ENCODE peak calls at places on chromosomes 5 and 9, in four cellular contexts. One of them, this sample, is unnamed.

GRCh38 chr5:160887780-160888179 is 35.8 kb upstream of the ATP10B start:
- DNase-seq in heart right ventricle: no peak
- DNase-seq in foreskin fibroblast: no peak
- DNase-seq in fibroblast of pulmonary artery: no peak
- DNase-seq in this sample: no peak

GRCh38 chr5:147925020-147925419 is 18.7 kb upstream of the C5orf46 start:
- DNase-seq in fibroblast of pulmonary artery: no peak
- DNase-seq in foreskin fibroblast: no peak
- DNase-seq in heart right ventricle: no peak
- DNase-seq in this sample: no peak

GRCh38 chr5:158754018-158754514 is 345.6 kb downstream of the EBF1 start:
- DNase-seq in foreskin fibroblast: peak
- DNase-seq in fibroblast of pulmonary artery: peak
- DNase-seq in heart right ventricle: no peak
- DNase-seq in this sample: peak

GRCh38 chr9:127707766-127708165 is 978 bp downstream of the CFAP157 start:
- DNase-seq in heart right ventricle: no peak
- DNase-seq in foreskin fibroblast: no peak
- DNase-seq in fibroblast of pulmonary artery: no peak
- DNase-seq in this sample: no peak

GRCh38 chr5:28066856-28067255 is 1028.5 kb upstream of the CDH9 start:
- DNase-seq in foreskin fibroblast: no peak
- DNase-seq in heart right ventricle: no peak
- DNase-seq in fibroblast of pulmonary artery: no peak
- DNase-seq in this sample: no peak

GRCh38 chr9:134399435-134400056 is 73.3 kb downstream of the RXRA start:
- DNase-seq in fibroblast of pulmonary artery: peak
- DNase-seq in foreskin fibroblast: no peak
- DNase-seq in heart right ventricle: no peak
- DNase-seq in this sample: no peak

GRCh38 chr5:121462441-121462840 is 389.2 kb upstream of the FTMT start:
- DNase-seq in foreskin fibroblast: no peak
- DNase-seq in heart right ventricle: no peak
- DNase-seq in fibroblast of pulmonary artery: no peak
- DNase-seq in this sample: no peak

GRCh38 chr5:172451771-172452197 is 2.5 kb downstream of the SH3PXD2B start:
- DNase-seq in foreskin fibroblast: peak
- DNase-seq in heart right ventricle: no peak
- DNase-seq in fibroblast of pulmonary artery: peak
- DNase-seq in this sample: peak

GRCh38 chr9:37944671-37945481 is 40.9 kb upstream of the SLC25A51 start:
- DNase-seq in heart right ventricle: no peak
- DNase-seq in fibroblast of pulmonary artery: peak
- DNase-seq in foreskin fibroblast: no peak
- DNase-seq in this sample: no peak

GRCh38 chr9:76445976-76446375 is 13.0 kb upstream of the GCNT1 start:
- DNase-seq in heart right ventricle: no peak
- DNase-seq in fibroblast of pulmonary artery: no peak
- DNase-seq in foreskin fibroblast: no peak
- DNase-seq in this sample: no peak

GRCh38 chr9:94156549-94157407 is 72.5 kb downstream of the PTPDC1 start:
- DNase-seq in fibroblast of pulmonary artery: peak
- DNase-seq in heart right ventricle: peak
- DNase-seq in foreskin fibroblast: peak
- DNase-seq in this sample: no peak

GRCh38 chr9:107712390-107712789 is 222.8 kb upstream of the KLF4 start:
- DNase-seq in foreskin fibroblast: no peak
- DNase-seq in fibroblast of pulmonary artery: peak
- DNase-seq in heart right ventricle: no peak
- DNase-seq in this sample: no peak

GRCh38 chr5:95284512-95285405 is at the start of gene MCTP1:
- DNase-seq in heart right ventricle: peak
- DNase-seq in foreskin fibroblast: no peak
- DNase-seq in fibroblast of pulmonary artery: no peak
- DNase-seq in this sample: no peak

GRCh38 chr9:110106698-110107097 is 101.3 kb downstream of the C9orf152 start:
- DNase-seq in foreskin fibroblast: no peak
- DNase-seq in heart right ventricle: no peak
- DNase-seq in fibroblast of pulmonary artery: no peak
- DNase-seq in this sample: no peak

GRCh38 chr9:81984911-81985310 is 3.7 kb upstream of the SPATA31D1 start:
- DNase-seq in heart right ventricle: no peak
- DNase-seq in fibroblast of pulmonary artery: no peak
- DNase-seq in foreskin fibroblast: no peak
- DNase-seq in this sample: no peak

GRCh38 chr5:75050415-75050814 is 1.9 kb downstream of the GCNT4 start:
- DNase-seq in foreskin fibroblast: no peak
- DNase-seq in fibroblast of pulmonary artery: peak
- DNase-seq in heart right ventricle: no peak
- DNase-seq in this sample: no peak

GRCh38 chr5:175682664-175683063 is 24.8 kb downstream of the HRH2 start:
- DNase-seq in heart right ventricle: no peak
- DNase-seq in fibroblast of pulmonary artery: no peak
- DNase-seq in foreskin fibroblast: no peak
- DNase-seq in this sample: no peak

GRCh38 chr5:109145139-109145538 is 264.6 kb downstream of the PJA2 start:
- DNase-seq in fibroblast of pulmonary artery: no peak
- DNase-seq in foreskin fibroblast: no peak
- DNase-seq in heart right ventricle: no peak
- DNase-seq in this sample: no peak

GRCh38 chr5:140700177-140701144 is at the start of gene ZMAT2:
- DNase-seq in foreskin fibroblast: peak
- DNase-seq in heart right ventricle: peak
- DNase-seq in fibroblast of pulmonary artery: peak
- DNase-seq in this sample: peak

GRCh38 chr9:95025213-95026170 is 292.0 kb downstream of the FANCC start:
- DNase-seq in fibroblast of pulmonary artery: peak
- DNase-seq in foreskin fibroblast: peak
- DNase-seq in heart right ventricle: peak
- DNase-seq in this sample: peak

GRCh38 chr5:36059571-36060515 is 6.8 kb downstream of the UGT3A2 start:
- DNase-seq in fibroblast of pulmonary artery: no peak
- DNase-seq in foreskin fibroblast: peak
- DNase-seq in heart right ventricle: no peak
- DNase-seq in this sample: peak

GRCh38 chr9:99103909-99104458 is 929 bp upstream of the TGFBR1 start:
- DNase-seq in heart right ventricle: peak
- DNase-seq in foreskin fibroblast: peak
- DNase-seq in fibroblast of pulmonary artery: peak
- DNase-seq in this sample: no peak

GRCh38 chr9:2461886-2462285 is 159.7 kb upstream of the VLDLR start:
- DNase-seq in heart right ventricle: no peak
- DNase-seq in foreskin fibroblast: no peak
- DNase-seq in fibroblast of pulmonary artery: peak
- DNase-seq in this sample: no peak

GRCh38 chr5:157575096-157575872 is at the start of gene ADAM19:
- DNase-seq in heart right ventricle: peak
- DNase-seq in fibroblast of pulmonary artery: peak
- DNase-seq in foreskin fibroblast: no peak
- DNase-seq in this sample: no peak

GRCh38 chr9:112831281-112831851 is 59.3 kb downstream of the SLC46A2 start:
- DNase-seq in foreskin fibroblast: no peak
- DNase-seq in fibroblast of pulmonary artery: peak
- DNase-seq in heart right ventricle: peak
- DNase-seq in this sample: no peak

GRCh38 chr5:66744040-66744439 is 147.8 kb downstream of the MAST4 start:
- DNase-seq in foreskin fibroblast: no peak
- DNase-seq in fibroblast of pulmonary artery: peak
- DNase-seq in heart right ventricle: peak
- DNase-seq in this sample: no peak

GRCh38 chr9:136358888-136359287 is 4.7 kb downstream of the DNLZ start:
- DNase-seq in fibroblast of pulmonary artery: no peak
- DNase-seq in foreskin fibroblast: no peak
- DNase-seq in heart right ventricle: no peak
- DNase-seq in this sample: no peak

GRCh38 chr5:175246242-175246891 is 197.6 kb downstream of the DRD1 start:
- DNase-seq in foreskin fibroblast: peak
- DNase-seq in heart right ventricle: no peak
- DNase-seq in fibroblast of pulmonary artery: peak
- DNase-seq in this sample: peak

GRCh38 chr5:72817639-72818266 is 1.3 kb downstream of the TNPO1 start:
- DNase-seq in heart right ventricle: no peak
- DNase-seq in foreskin fibroblast: no peak
- DNase-seq in fibroblast of pulmonary artery: peak
- DNase-seq in this sample: no peak

GRCh38 chr5:72816297-72817075 is at the start of gene TNPO1:
- DNase-seq in heart right ventricle: peak
- DNase-seq in foreskin fibroblast: peak
- DNase-seq in fibroblast of pulmonary artery: peak
- DNase-seq in this sample: peak

GRCh38 chr5:72821776-72822175 is 5.3 kb downstream of the TNPO1 start:
- DNase-seq in fibroblast of pulmonary artery: no peak
- DNase-seq in foreskin fibroblast: no peak
- DNase-seq in heart right ventricle: no peak
- DNase-seq in this sample: no peak

GRCh38 chr5:72817076-72817476 is 615 bp downstream of the TNPO1 start:
- DNase-seq in heart right ventricle: peak
- DNase-seq in foreskin fibroblast: peak
- DNase-seq in fibroblast of pulmonary artery: peak
- DNase-seq in this sample: no peak

GRCh38 chr5:72818866-72819534 is 2.5 kb downstream of the TNPO1 start:
- DNase-seq in foreskin fibroblast: peak
- DNase-seq in fibroblast of pulmonary artery: peak
- DNase-seq in heart right ventricle: peak
- DNase-seq in this sample: no peak
- H3K4me3 ChIP-seq in foreskin fibroblast: peak
- H3K4me3 ChIP-seq in fibroblast of pulmonary artery: peak
- H3K4me3 ChIP-seq in heart right ventricle: no peak
- H3K4me3 ChIP-seq in this sample: peak

GRCh38 chr5:100708625-100709171 is 173.5 kb downstream of the FAM174A start:
- DNase-seq in fibroblast of pulmonary artery: no peak
- DNase-seq in foreskin fibroblast: no peak
- DNase-seq in heart right ventricle: no peak
- DNase-seq in this sample: no peak

GRCh38 chr5:100709771-100710170 is 174.6 kb downstream of the FAM174A start:
- DNase-seq in foreskin fibroblast: no peak
- DNase-seq in fibroblast of pulmonary artery: peak
- DNase-seq in heart right ventricle: no peak
- DNase-seq in this sample: no peak

DNA sequence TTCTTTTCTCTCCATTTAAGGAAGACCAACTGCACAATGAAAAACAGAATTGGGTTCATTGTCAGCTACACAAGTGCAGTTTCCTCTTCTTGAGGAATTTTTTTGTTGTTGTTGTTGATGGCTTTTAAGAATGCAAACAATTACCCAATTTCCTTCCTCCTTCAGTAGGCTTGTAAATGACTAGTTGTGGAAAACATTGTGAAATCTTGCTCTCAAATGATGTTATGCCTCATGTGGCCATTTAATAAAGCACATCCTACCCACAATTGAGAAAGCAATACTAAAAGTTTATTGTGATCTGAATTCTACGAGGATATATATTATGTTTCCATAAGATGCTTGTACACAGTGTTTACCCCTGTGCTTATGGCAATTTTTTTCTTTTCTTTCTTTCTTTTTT is 171.6 kb downstream of the FAM174A start:
- DNase-seq in heart right ventricle: no peak
- DNase-seq in foreskin fibroblast: no peak
- DNase-seq in fibroblast of pulmonary artery: peak
- DNase-seq in this sample: no peak
- TF ChIP-seq CTCF in heart right ventricle: peak
- TF ChIP-seq CTCF in foreskin fibroblast: no peak
- TF ChIP-seq CTCF in fibroblast of pulmonary artery: peak
- TF ChIP-seq CTCF in this sample: peak

GRCh38 chr9:33449715-33450114 is 2.3 kb upstream of the AQP3 start:
- DNase-seq in heart right ventricle: no peak
- DNase-seq in fibroblast of pulmonary artery: no peak
- DNase-seq in foreskin fibroblast: no peak
- DNase-seq in this sample: no peak

GRCh38 chr9:33446507-33447403 is 638 bp downstream of the AQP3 start:
- DNase-seq in fibroblast of pulmonary artery: peak
- DNase-seq in foreskin fibroblast: peak
- DNase-seq in heart right ventricle: no peak
- DNase-seq in this sample: no peak

GRCh38 chr9:33447404-33448158 is at the start of gene AQP3:
- DNase-seq in heart right ventricle: peak
- DNase-seq in fibroblast of pulmonary artery: peak
- DNase-seq in foreskin fibroblast: peak
- DNase-seq in this sample: no peak

GRCh38 chr9:33445941-33446506 is 1.4 kb downstream of the AQP3 start:
- DNase-seq in foreskin fibroblast: no peak
- DNase-seq in fibroblast of pulmonary artery: no peak
- DNase-seq in heart right ventricle: no peak
- DNase-seq in this sample: no peak

DNA sequence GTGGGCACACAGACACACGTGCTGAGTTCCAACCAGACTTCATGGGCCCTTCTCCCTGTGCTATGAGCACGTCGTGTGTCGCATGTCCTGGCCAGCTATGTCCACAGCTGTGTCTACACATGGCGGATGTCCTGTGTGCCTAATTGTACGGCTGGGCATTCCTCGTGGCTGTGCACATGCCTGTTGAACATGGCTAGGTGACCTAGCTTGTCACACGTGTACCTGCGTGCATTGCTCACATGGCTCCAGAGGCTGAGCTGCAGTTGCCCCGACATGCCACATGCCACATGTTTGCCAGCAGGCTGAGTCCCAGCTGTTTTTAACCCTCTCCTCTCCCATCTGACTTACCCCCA is 742 bp upstream of the AQP3 start:
- DNase-seq in foreskin fibroblast: no peak
- DNase-seq in heart right ventricle: no peak
- DNase-seq in fibroblast of pulmonary artery: no peak
- DNase-seq in this sample: no peak
- H3K4me3 ChIP-seq in foreskin fibroblast: no peak
- H3K4me3 ChIP-seq in heart right ventricle: peak
- H3K4me3 ChIP-seq in fibroblast of pulmonary artery: no peak
- H3K4me3 ChIP-seq in this sample: no peak

GRCh38 chr5:179194201-179194910 is 134.2 kb downstream of the ZNF354C start:
- DNase-seq in heart right ventricle: no peak
- DNase-seq in fibroblast of pulmonary artery: no peak
- DNase-seq in foreskin fibroblast: no peak
- DNase-seq in this sample: no peak

GRCh38 chr5:179195561-179196419 is 135.6 kb downstream of the ZNF354C start:
- DNase-seq in foreskin fibroblast: peak
- DNase-seq in fibroblast of pulmonary artery: no peak
- DNase-seq in heart right ventricle: no peak
- DNase-seq in this sample: no peak

GRCh38 chr5:179196420-179197079 is 136.4 kb downstream of the ZNF354C start:
- DNase-seq in fibroblast of pulmonary artery: no peak
- DNase-seq in heart right ventricle: no peak
- DNase-seq in foreskin fibroblast: peak
- DNase-seq in this sample: no peak

GRCh38 chr5:179193746-179194145 is 133.6 kb downstream of the ZNF354C start:
- DNase-seq in heart right ventricle: no peak
- DNase-seq in foreskin fibroblast: no peak
- DNase-seq in fibroblast of pulmonary artery: no peak
- DNase-seq in this sample: no peak

DNA sequence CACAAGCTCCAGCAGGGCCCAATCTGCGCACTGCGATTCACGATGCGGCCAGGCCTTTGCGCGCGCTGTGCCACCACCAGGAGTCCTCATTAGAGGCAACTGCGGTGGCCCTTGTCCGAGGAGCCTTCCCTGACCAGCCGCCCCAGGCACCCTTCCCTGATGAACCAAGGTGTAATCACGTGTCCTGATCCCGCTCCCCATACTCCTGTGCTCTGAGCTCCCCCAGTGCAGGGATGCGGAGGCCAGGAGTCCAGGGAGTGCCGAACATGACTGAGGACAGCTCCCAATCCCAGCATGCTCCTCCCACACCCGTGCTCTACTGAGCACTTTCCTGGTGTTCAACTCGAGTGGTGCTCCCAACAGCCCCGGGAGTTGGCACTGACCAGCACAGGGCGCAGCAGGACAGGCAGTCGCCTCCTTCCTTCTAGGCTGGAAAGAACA is 134.8 kb downstream of the ZNF354C start:
- DNase-seq in fibroblast of pulmonary artery: no peak
- DNase-seq in foreskin fibroblast: no peak
- DNase-seq in heart right ventricle: no peak
- DNase-seq in this sample: no peak
- TF ChIP-seq CTCF in fibroblast of pulmonary artery: no peak
- TF ChIP-seq CTCF in foreskin fibroblast: no peak
- TF ChIP-seq CTCF in heart right ventricle: no peak
- TF ChIP-seq CTCF in this sample: no peak

This sample was measured in AG09309.